ENCODE peak calls at places on chromosomes 2 and 18, in ten cellular contexts. F is BE2C, P is mammary epithelial cell, R is NB4, Y is tibial artery, N is Caco-2, K is upper lobe of right lung, D is WTC11, J is WERI-Rb-1, O is IMR-90. U is an unnamed sample.

GRCh38 chr2:11292464-11293255 is 51.8 kb downstream of the ROCK2 start:
- DNase-seq in F (no peak), P (no peak), R (peak; percentile 86), Y (no peak), N (no peak), K (no peak), D (no peak), J (no peak), O (peak; percentile 23), U (no peak)

GRCh38 chr18:23735021-23735464 is 45.8 kb downstream of the LAMA3 start:
- DNase-seq in F (no peak), P (no peak), R (no peak), Y (no peak), N (no peak), K (no peak), D (no peak), J (no peak), O (no peak), U (no peak)

GRCh38 chr2:104378853-104379374 is 475.0 kb upstream of the POU3F3 start:
- DNase-seq in F (peak; percentile 45), P (no peak), R (peak; percentile 68), Y (no peak), N (peak; percentile 41), K (no peak), D (no peak), J (no peak), O (no peak), U (peak; percentile 11)

GRCh38 chr2:101776172-101777043 is 78.9 kb downstream of the MAP4K4 start:
- DNase-seq in F (no peak), P (no peak), R (no peak), Y (no peak), N (no peak), K (no peak), D (peak; percentile 49), J (no peak), O (no peak), U (peak; percentile 28)

GRCh38 chr2:240450532-240451107 is 15.2 kb downstream of the GPC1 start:
- DNase-seq in F (no peak), P (no peak), R (no peak), Y (no peak), N (no peak), K (no peak), D (no peak), J (no peak), O (no peak), U (no peak)

GRCh38 chr2:15559379-15559778 is 1.8 kb downstream of the NBAS start:
- DNase-seq in F (no peak), P (no peak), R (no peak), Y (no peak), N (no peak), K (no peak), D (no peak), J (no peak), O (no peak), U (no peak)

GRCh38 chr2:162153608-162154224 is 1.7 kb upstream of the GCG start:
- DNase-seq in F (peak; percentile 34), P (peak; percentile 58), R (peak; percentile 73), Y (peak; percentile 50), N (peak; percentile 67), K (no peak), D (peak; percentile 65), J (peak; percentile 66), O (peak; percentile 49), U (peak; percentile 70)

GRCh38 chr18:79548986-79549637 is 130.5 kb upstream of the CTDP1 start:
- DNase-seq in F (no peak), P (no peak), R (no peak), Y (no peak), N (no peak), K (no peak), D (no peak), J (no peak), O (no peak), U (no peak)

GRCh38 chr2:119383410-119384140 is 16.8 kb downstream of the DBI start:
- DNase-seq in F (peak; percentile 11), P (no peak), R (no peak), Y (no peak), N (no peak), K (no peak), D (no peak), J (peak; percentile 25), O (no peak), U (no peak)

GRCh38 chr2:119389615-119390306 is 23.0 kb downstream of the DBI start:
- DNase-seq in F (peak; percentile 11), P (peak; percentile 69), R (peak; percentile 70), Y (peak; percentile 50), N (no peak), K (no peak), D (no peak), J (no peak), O (peak; percentile 45), U (no peak)

GRCh38 chr2:119384971-119385370 is 18.2 kb downstream of the DBI start:
- DNase-seq in F (no peak), P (no peak), R (no peak), Y (no peak), N (no peak), K (no peak), D (no peak), J (no peak), O (no peak), U (no peak)

GRCh38 chr2:119385465-119385864 is 18.7 kb downstream of the DBI start:
- DNase-seq in F (no peak), P (no peak), R (no peak), Y (no peak), N (no peak), K (no peak), D (no peak), J (no peak), O (no peak), U (no peak)

GRCh38 chr2:119387381-119388129 is 20.8 kb downstream of the DBI start:
- DNase-seq in F (no peak), P (peak; percentile 76), R (peak; percentile 94), Y (peak; percentile 66), N (no peak), K (peak; percentile 91), D (no peak), J (no peak), O (peak; percentile 20), U (no peak)
- TF ChIP-seq CTCF in F (peak; percentile 17), P (peak; percentile 42), R (peak; percentile 48), Y (no peak), N (peak; percentile 13), K (peak; percentile 33), D (no peak), J (no peak), O (no peak), U (no peak)

GRCh38 chr2:226981731-226982373 is 146.0 kb downstream of the RHBDD1 start:
- DNase-seq in F (no peak), P (no peak), R (no peak), Y (no peak), N (no peak), K (no peak), D (no peak), J (no peak), O (no peak), U (no peak)

GRCh38 chr2:226978300-226978699 is 142.4 kb downstream of the RHBDD1 start:
- DNase-seq in F (no peak), P (no peak), R (no peak), Y (no peak), N (no peak), K (no peak), D (no peak), J (no peak), O (no peak), U (no peak)

GRCh38 chr2:226983891-226984290 is 148.0 kb downstream of the RHBDD1 start:
- DNase-seq in F (no peak), P (no peak), R (no peak), Y (no peak), N (no peak), K (no peak), D (no peak), J (no peak), O (no peak), U (no peak)

GRCh38 chr2:226977775-226978190 is 141.9 kb downstream of the RHBDD1 start:
- DNase-seq in F (no peak), P (peak; percentile 82), R (no peak), Y (no peak), N (no peak), K (no peak), D (no peak), J (no peak), O (peak; percentile 74), U (no peak)

DNA sequence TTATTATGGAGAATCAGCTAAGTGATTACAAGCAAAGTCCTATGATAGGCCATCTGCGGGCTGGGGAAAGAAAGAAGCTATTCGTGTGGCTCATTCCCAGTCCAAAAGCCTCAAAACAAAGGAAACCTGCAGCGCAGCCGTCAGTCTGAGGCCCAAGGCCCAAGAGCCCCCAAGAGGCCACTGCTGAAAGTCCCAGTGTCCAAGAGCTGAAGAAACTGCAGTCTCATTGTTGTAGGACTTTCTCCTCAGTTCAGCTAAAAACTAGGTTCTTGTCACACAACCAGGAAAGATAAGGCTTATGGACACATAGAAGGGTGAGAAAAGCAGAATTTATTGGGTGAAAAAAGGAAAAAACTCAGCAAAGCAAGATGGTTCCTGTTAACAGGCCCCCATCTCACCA is 143.2 kb downstream of the RHBDD1 start:
- DNase-seq in F (no peak), P (no peak), R (no peak), Y (no peak), N (no peak), K (no peak), D (no peak), J (no peak), O (no peak), U (no peak)
- TF ChIP-seq CTCF in F (peak; percentile 14), P (no peak), R (no peak), Y (no peak), N (no peak), K (no peak), D (no peak), J (no peak), O (no peak), U (no peak)

DNA sequence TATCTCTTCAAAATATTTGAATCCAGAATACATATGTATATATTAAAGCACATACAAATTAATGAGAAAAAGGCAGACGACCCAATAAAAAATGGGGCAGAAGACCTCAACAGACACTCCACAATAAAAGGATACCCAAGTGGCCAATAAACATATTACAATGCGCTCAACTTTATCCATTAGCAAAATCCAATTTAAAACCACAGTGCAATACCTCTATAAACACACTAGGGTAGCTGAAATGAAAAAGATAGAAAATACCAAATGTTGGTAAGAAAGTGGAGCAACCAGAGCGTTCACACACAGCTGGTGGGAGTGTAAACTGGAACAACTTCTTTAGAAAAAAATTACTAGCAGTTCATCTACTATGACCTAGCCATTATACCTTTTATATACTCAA is 75.3 kb downstream of the CCDC148 start:
- DNase-seq in F (no peak), P (no peak), R (no peak), Y (no peak), N (no peak), K (no peak), D (no peak), J (no peak), O (no peak), U (no peak)
- TF ChIP-seq CTCF in F (no peak), P (no peak), R (no peak), Y (no peak), N (no peak), K (no peak), D (no peak), J (no peak), O (no peak), U (no peak)

GRCh38 chr2:43180901-43181300 is 45.5 kb downstream of the ZFP36L2 start:
- DNase-seq in F (no peak), P (no peak), R (no peak), Y (no peak), N (no peak), K (no peak), D (no peak), J (no peak), O (no peak), U (no peak)

GRCh38 chr2:43176449-43176848 is 50.0 kb downstream of the ZFP36L2 start:
- DNase-seq in F (no peak), P (no peak), R (no peak), Y (no peak), N (no peak), K (no peak), D (no peak), J (no peak), O (no peak), U (no peak)

GRCh38 chr2:43179947-43180346 is 46.5 kb downstream of the ZFP36L2 start:
- DNase-seq in F (no peak), P (no peak), R (no peak), Y (no peak), N (no peak), K (no peak), D (peak; percentile 60), J (no peak), O (no peak), U (no peak)

GRCh38 chr2:43178602-43179542 is 47.5 kb downstream of the ZFP36L2 start:
- DNase-seq in F (no peak), P (peak; percentile 80), R (peak; percentile 98), Y (peak; percentile 89), N (peak; percentile 66), K (peak; percentile 82), D (peak; percentile 73), J (no peak), O (peak; percentile 82), U (peak; percentile 64)

DNA sequence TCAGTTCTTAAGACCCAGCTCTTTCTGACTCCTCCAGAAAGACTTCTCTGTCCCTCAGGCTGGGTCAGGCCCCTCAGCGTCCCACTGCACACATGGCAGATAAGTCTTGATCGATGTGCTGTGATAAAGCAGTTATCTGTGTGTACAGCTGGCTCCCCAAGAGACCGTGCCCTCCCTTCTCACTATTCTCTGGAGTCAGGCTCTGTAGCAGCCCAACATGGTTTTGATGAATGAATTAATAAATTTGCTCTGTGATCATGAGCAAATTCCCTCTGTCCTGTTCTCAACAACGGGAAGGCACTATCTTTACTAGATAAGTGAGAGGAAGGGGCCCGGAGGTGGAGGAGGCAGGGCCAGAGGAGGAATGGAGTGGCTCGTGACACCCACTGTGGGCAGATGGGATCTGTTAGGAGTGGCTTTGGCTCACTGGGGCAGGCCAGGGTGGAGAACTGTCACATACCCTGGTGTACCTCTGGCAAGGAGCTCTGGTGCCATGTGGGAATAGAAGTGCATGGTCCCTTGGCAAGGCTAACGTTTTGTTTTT is 48.3 kb downstream of the ZFP36L2 start:
- DNase-seq in F (no peak), P (no peak), R (no peak), Y (no peak), N (no peak), K (no peak), D (no peak), J (no peak), O (no peak), U (no peak)
- TF ChIP-seq CTCF in F (no peak), P (no peak), R (no peak), Y (no peak), N (no peak), K (no peak), D (no peak), J (no peak), O (no peak), U (no peak)